ENCODE peak calls at places on chromosomes 2 and 18, in seven cellular contexts. H is suprapubic skin; Q is IMR-90; P is CD4-positive, alpha-beta T cell; D is breast epithelium; Y is lower lobe of right lung; U is left lung. G is an unnamed sample. For H3K9me3, the result is how much of the 10 kb centered on the place peaks cover.

GRCh38 chr2:156242874-156243273 is 89.6 kb downstream of the NR4A2 start:
- DNase-seq in H (no peak), P (no peak), Y (no peak), D (no peak), Q (no peak), U (no peak), G (no peak)

GRCh38 chr2:191158179-191158578 is 7.4 kb upstream of the STAT4 start:
- DNase-seq in D (no peak), H (no peak), Y (no peak), Q (no peak), U (no peak), P (no peak), G (no peak)

GRCh38 chr2:27264253-27264752 is 1.5 kb upstream of the SLC30A3 start:
- DNase-seq in D (no peak), P (no peak), U (no peak), H (no peak), Y (no peak), Q (no peak), G (no peak)

GRCh38 chr2:177296047-177296446 is 31.5 kb upstream of the NFE2L2 start:
- DNase-seq in Y (no peak), D (no peak), H (no peak), U (no peak), P (no peak), Q (peak), G (no peak)

GRCh38 chr2:26630669-26631360 is 10.4 kb downstream of the CIB4 start:
- DNase-seq in Q (peak), P (no peak), Y (peak), D (no peak), U (no peak), H (no peak), G (no peak)

GRCh38 chr18:7572837-7573236 is 5.7 kb downstream of the PTPRM start:
- DNase-seq in Y (no peak), U (no peak), D (no peak), H (no peak), P (no peak), Q (peak), G (no peak)

GRCh38 chr2:131142849-131143248 is 37.7 kb downstream of the PLEKHB2 start:
- DNase-seq in Y (no peak), U (no peak), Q (no peak), H (no peak), P (no peak), D (no peak), G (no peak)

GRCh38 chr2:84865181-84865783 is 15.6 kb downstream of the TRABD2A start:
- DNase-seq in U (no peak), Y (no peak), Q (peak), H (no peak), D (no peak), P (no peak), G (no peak)

GRCh38 chr2:3459185-3460015 is 59.9 kb downstream of the ADI1 start:
- DNase-seq in H (no peak), P (no peak), Q (no peak), D (peak), Y (peak), U (peak), G (no peak)

GRCh38 chr18:59966913-59967312 is 67.1 kb downstream of the PMAIP1 start:
- DNase-seq in H (no peak), U (no peak), D (no peak), Q (no peak), P (no peak), Y (no peak), G (no peak)
- H3K9me3 ChIP-seq in H (under half), U (under half), D (under half), Q (under half), P (under half), Y (under half), G (under half)

DNA sequence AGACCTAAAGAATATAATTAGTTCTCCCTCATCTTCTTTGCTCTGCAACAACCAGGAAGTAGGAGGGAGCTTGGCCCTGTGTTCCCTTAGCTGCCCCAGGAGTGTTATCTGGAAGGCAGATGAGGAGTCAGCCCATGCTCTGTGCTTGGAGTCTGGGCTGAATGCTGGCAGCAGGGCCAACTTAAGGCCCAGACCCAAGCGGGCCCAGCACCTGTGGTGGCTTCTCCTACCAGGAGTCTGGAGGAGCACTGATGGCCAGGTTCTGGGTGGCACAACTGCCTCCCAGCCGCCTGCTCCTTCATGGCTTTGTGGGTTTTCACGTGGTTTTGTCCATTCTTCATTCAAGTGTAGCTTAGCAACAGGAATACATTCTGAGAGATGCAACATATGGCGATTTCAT is 1910.7 kb upstream of the LRRTM1 start:
- DNase-seq in U (peak), H (no peak), D (no peak), Y (no peak), P (no peak), Q (no peak), G (no peak)
- H3K9me3 ChIP-seq in U (under half), H (under half), D (under half), Y (under half), P (under half), Q (under half), G (under half)

DNA sequence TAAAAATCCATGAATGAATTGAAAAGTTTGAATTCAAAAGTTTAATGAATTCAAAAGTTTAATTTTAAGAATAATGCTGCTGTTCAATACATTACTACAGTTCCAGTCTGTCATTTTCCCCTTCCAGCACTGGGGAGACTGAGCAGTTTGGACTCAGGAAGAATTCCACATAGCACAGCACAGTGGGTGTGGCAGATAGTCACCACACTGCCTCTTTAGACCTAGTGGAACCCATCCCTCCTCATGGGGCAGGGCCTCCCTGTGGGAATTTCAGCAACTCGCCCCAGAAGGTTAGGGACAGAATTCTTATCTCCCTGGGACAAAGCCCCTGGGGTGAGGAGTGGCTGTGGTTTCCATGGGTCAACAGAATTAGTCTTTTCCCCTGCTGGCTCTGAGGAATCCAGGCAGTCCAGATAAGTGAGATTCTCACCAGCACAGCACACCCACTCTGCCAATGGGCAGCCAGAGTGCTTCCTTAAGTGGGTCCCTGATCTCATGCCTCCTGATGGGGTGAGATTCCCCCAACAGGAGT is 442.0 kb upstream of the SYT4 start:
- DNase-seq in Q (no peak), D (no peak), U (no peak), H (no peak), Y (no peak), P (no peak), G (no peak)
- H3K9me3 ChIP-seq in Q (under half), D (under half), U (under half), H (under half), Y (under half), P (under half), G (under half)

DNA sequence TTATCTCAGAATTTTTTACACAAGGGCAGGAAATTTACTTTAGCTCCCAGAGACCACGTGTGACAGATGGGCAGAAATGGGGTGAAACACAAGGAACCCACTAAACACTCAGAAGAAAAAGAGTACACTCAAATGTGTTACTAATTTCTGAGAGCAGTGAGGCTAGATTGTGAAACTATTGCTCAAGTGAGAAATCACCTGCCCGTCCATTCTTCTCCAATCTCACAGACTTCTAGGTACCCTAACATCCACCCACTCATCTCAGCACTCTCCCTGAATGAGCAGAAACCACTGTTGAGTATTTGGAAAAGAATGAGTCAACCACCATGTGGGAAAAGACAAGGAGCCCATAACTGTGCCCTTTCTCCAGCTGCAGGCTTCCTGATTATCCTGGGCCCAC is 293.0 kb upstream of the CDH2 start:
- DNase-seq in P (no peak), H (no peak), Y (no peak), U (no peak), D (no peak), Q (no peak), G (no peak)
- H3K9me3 ChIP-seq in P (under half), H (under half), Y (under half), U (under half), D (under half), Q (under half), G (under half)

DNA sequence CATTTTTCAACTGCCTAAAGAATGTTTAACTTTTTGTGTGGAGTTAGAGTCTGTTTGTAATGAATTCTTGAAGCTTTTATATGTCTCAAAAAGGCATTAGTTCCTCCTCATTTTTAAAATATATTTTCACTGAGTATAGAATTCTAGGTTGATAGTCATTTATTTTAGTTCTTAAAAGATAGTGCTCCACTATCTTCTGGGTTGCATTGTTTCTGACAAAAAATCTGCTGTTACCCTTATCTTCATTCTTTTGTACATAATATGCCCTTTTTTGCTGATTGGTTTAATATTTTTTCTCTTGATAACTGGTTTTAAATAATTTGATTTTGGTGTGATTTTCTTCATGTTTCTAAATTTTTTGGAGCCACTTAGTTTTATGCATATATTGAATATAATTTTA is 754.7 kb upstream of the GYPC start:
- DNase-seq in U (no peak), Y (no peak), D (no peak), Q (no peak), H (no peak), P (no peak), G (no peak)
- H3K9me3 ChIP-seq in U (under half), Y (under half), D (under half), Q (under half), H (under half), P (under half), G (under half)

GRCh38 chr2:89823556-89823955 is 1132.1 kb downstream of the RPIA start:
- DNase-seq in U (no peak), P (no peak), D (no peak), Q (no peak), H (no peak), Y (no peak), G (no peak)

GRCh38 chr2:89819809-89820208 is 1128.3 kb downstream of the RPIA start:
- DNase-seq in P (no peak), D (no peak), H (no peak), U (no peak), Q (no peak), Y (no peak), G (no peak)

GRCh38 chr2:89821455-89821945 is 1130.0 kb downstream of the RPIA start:
- DNase-seq in D (no peak), Y (no peak), U (no peak), Q (no peak), H (no peak), P (no peak), G (no peak)

GRCh38 chr2:89820248-89820647 is 1128.8 kb downstream of the RPIA start:
- DNase-seq in H (no peak), Y (no peak), U (no peak), Q (no peak), D (no peak), P (no peak), G (no peak)

GRCh38 chr2:89818873-89819272 is 1127.4 kb downstream of the RPIA start:
- DNase-seq in D (no peak), H (no peak), Q (no peak), P (no peak), Y (no peak), U (no peak), G (no peak)
- H3K9me3 ChIP-seq in D (under half), H (half or more), Q (under half), P (half or more), Y (under half), U (half or more), G (under half)

GRCh38 chr18:65516209-65516608 is 234.6 kb upstream of the CDH7 start:
- DNase-seq in U (no peak), Y (no peak), D (no peak), P (no peak), H (no peak), Q (no peak), G (no peak)
- H3K9me3 ChIP-seq in U (under half), Y (under half), D (under half), P (under half), H (under half), Q (under half), G (under half)

GRCh38 chr18:55762424-55762823 is 174.4 kb upstream of the TCF4 start:
- DNase-seq in Q (no peak), U (no peak), H (no peak), P (no peak), D (no peak), Y (no peak), G (no peak)

GRCh38 chr18:55768255-55768654 is 180.3 kb upstream of the TCF4 start:
- DNase-seq in P (no peak), H (no peak), D (no peak), Q (peak), U (no peak), Y (no peak), G (no peak)

GRCh38 chr18:55764382-55764781 is 176.4 kb upstream of the TCF4 start:
- DNase-seq in P (no peak), Q (no peak), Y (no peak), U (no peak), D (no peak), H (no peak), G (no peak)

GRCh38 chr18:55763298-55763697 is 175.3 kb upstream of the TCF4 start:
- DNase-seq in D (no peak), H (no peak), P (no peak), U (no peak), Q (peak), Y (no peak), G (no peak)

GRCh38 chr18:55763805-55764204 is 175.8 kb upstream of the TCF4 start:
- DNase-seq in P (no peak), Q (peak), U (no peak), Y (no peak), H (no peak), D (no peak), G (no peak)
- H3K9me3 ChIP-seq in P (under half), Q (under half), U (under half), Y (under half), H (under half), D (under half), G (under half)